ENCODE peak calls at places on chromosomes 13 and 19, in four cellular contexts. R, N, D and P are unnamed samples.

GRCh38 chr19:33590224-33590623 is 31.5 kb upstream of the CHST8 start:
- DNase-seq in N (no peak), D (no peak), R (no peak), P (no peak)

GRCh38 chr13:79427265-79427664 is 21.2 kb upstream of the RBM26 start:
- DNase-seq in R (no peak), N (no peak), D (no peak), P (no peak)

GRCh38 chr19:12833747-12834417 is 497 bp downstream of the RTBDN start:
- DNase-seq in D (no peak), N (no peak), R (peak; percentile 28), P (no peak)

GRCh38 chr13:77267362-77267761 is 59.5 kb downstream of the MYCBP2 start:
- DNase-seq in N (no peak), D (no peak), R (no peak), P (no peak)

GRCh38 chr13:84834201-84834600 is 951.9 kb upstream of the SLITRK1 start:
- DNase-seq in R (no peak), N (no peak), D (no peak), P (no peak)

GRCh38 chr19:37779139-37780035 is at the start of gene ZNF573:
- DNase-seq in N (peak; percentile 88), D (peak; percentile 65), R (peak; percentile 82), P (peak; percentile 49)

GRCh38 chr13:90416519-90416918 is 931.0 kb upstream of the MIR17HG start:
- DNase-seq in R (no peak), N (no peak), D (no peak), P (no peak)

GRCh38 chr19:45243144-45243732 is 2.0 kb downstream of the EXOC3L2 start:
- DNase-seq in R (no peak), D (no peak), N (no peak), P (no peak)

GRCh38 chr19:55459551-55459949 is 1.9 kb downstream of the ISOC2 start:
- DNase-seq in D (no peak), N (no peak), R (no peak), P (no peak)
- H3K27ac ChIP-seq in D (no peak overlapping the region), N (no peak overlapping the region), R (peak overlapping the region; percentile 95), P (no peak overlapping the region)

DNA sequence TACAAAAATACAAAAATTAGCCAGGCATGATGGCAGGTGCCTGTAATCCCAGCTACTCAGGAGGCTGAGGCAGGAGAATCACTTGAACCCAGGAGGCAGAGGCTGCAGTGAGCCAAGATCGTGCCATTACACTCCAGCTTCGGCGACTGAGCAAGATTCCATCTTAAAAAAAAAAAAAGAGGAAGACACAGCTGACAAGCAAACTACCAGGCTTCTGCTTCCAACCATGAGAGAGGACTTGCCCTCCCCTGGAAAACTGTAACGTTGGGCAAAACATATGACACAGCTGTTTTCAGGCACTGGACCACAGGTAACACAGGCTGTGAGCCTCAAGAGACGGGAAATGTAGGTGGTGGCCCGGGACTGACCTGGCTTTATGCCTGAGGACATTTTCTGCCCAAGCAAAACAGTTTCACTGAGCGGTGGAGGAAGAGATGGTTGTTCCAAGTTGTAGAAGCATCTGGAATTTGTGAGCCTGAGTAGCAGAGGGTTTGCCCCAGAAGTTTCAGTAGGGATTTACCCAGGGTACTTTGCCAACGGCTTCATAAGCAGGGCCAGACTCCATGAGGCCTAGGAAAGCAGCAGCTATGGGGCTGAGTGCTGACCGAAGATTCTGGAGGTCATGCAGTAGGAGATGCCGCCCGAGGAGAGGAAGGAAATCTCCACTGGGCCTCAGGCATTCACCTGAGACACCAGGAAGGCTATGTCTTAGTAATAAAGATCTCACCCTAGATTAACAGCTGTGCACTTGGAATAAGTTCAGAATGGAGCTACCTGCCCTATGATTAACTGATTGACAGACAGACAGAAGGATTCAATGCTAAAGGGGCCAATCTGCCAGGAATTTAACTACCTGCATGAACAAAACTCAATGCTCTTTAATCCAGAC is 88.0 kb downstream of the ABCC4 start:
- DNase-seq in R (no peak), N (no peak), D (no peak), P (no peak)
- H3K27ac ChIP-seq in R (no peak overlapping the region), N (no peak overlapping the region), D (no peak overlapping the region), P (no peak overlapping the region)

GRCh38 chr19:2149980-2150793 is 1.2 kb downstream of the AP3D1 start:
- DNase-seq in D (no peak), R (no peak), N (no peak), P (no peak)
- H3K27ac ChIP-seq in D (peak overlapping the region; percentile 77), R (peak overlapping the region; percentile 91), N (peak overlapping the region; percentile 96), P (peak overlapping the region; percentile 89)

DNA sequence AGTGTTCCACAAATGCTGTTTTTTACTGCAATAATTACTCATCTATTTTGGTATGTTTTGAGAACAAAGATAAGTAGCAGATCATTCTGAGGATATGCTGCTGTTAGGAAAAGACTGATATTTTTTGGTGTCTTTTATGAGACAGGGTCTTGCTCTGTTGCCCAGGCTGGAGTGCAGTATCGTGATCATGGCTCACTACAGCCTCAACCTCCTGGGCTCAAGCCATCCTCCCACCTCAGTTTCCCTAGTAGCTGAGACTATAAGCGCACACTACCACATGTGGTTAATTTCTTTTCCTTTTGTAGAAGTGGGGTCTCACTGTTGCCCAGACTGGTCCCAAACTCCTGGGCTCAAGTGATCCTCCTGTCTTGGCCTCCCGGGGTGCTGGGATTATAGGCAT is 9.5 kb downstream of the LSM4 start:
- DNase-seq in D (no peak), R (no peak), N (no peak), P (no peak)
- H3K27ac ChIP-seq in D (peak overlapping the region; percentile 43), R (peak overlapping the region; percentile 33), N (no peak overlapping the region), P (no peak overlapping the region)